ENCODE peak calls at places on chromosomes 6 and 20, in nine cellular contexts. J is kidney glomerular epithelial cell, D is left colon, P is H1, T is amygdala, I is iris pigment epithelial cell, Y is amniotic stem cell, O is NCI-H510A treated with DMSO at 0.1 percent for 48 hours, W is DMS 273 treated with DMSO at 0.1 percent for 48 hours. L is an unnamed sample.

GRCh38 chr6:139588076-139588639 is 213.7 kb upstream of the CITED2 start:
- DNase-seq in J (peak; percentile 78), D (peak; percentile 76), P (no peak), T (no peak), I (peak; percentile 70), Y (no peak), O (peak; percentile 89), W (peak; percentile 63), L (no peak)

GRCh38 chr6:106739387-106739786 is 110.0 kb downstream of the QRSL1 start:
- DNase-seq in J (peak; percentile 27), D (peak; percentile 45), P (no peak), T (no peak), I (no peak), Y (no peak), O (no peak), W (no peak), L (peak; percentile 78)

GRCh38 chr6:69026243-69026642 is 391.2 kb downstream of the ADGRB3 start:
- DNase-seq in J (peak; percentile 98), D (no peak), P (no peak), T (no peak), I (peak; percentile 72), Y (no peak), O (no peak), W (no peak), L (no peak)

GRCh38 chr6:15518057-15518456 is 144.8 kb downstream of the DTNBP1 start:
- DNase-seq in J (no peak), D (no peak), P (no peak), T (no peak), I (no peak), Y (no peak), O (no peak), W (no peak), L (peak; percentile 22)

GRCh38 chr20:45835230-45836224 is 1.9 kb downstream of the SNX21 start:
- DNase-seq in J (no peak), D (no peak), P (no peak), T (no peak), I (no peak), Y (no peak), O (no peak), W (no peak), L (no peak)

GRCh38 chr20:11168026-11168425 is 494.2 kb upstream of the JAG1 start:
- DNase-seq in J (peak; percentile 26), D (no peak), P (no peak), T (no peak), I (no peak), Y (no peak), O (no peak), W (no peak), L (no peak)

GRCh38 chr6:152094992-152095592 is 287.6 kb downstream of the ESR1 start:
- DNase-seq in J (peak; percentile 95), D (peak; percentile 75), P (no peak), T (no peak), I (peak; percentile 100), Y (peak; percentile 90), O (no peak), W (no peak), L (no peak)

GRCh38 chr20:2800590-2801458 is at the start of gene CPXM1:
- DNase-seq in J (no peak), D (no peak), P (peak; percentile 83), T (no peak), I (no peak), Y (no peak), O (peak; percentile 58), W (no peak), L (no peak)

GRCh38 chr6:155224031-155224451 is 39.8 kb upstream of the CLDN20 start:
- DNase-seq in J (peak; percentile 89), D (no peak), P (no peak), T (no peak), I (peak; percentile 98), Y (no peak), O (no peak), W (no peak), L (no peak)

GRCh38 chr20:22464312-22465003 is 119.9 kb downstream of the FOXA2 start:
- DNase-seq in J (no peak), D (no peak), P (no peak), T (no peak), I (no peak), Y (no peak), O (no peak), W (no peak), L (no peak)

GRCh38 chr20:25215521-25215920 is 20.0 kb downstream of the ENTPD6 start:
- DNase-seq in J (no peak), D (no peak), P (no peak), T (no peak), I (no peak), Y (no peak), O (no peak), W (no peak), L (no peak)

GRCh38 chr6:169340395-169340794 is 86.7 kb upstream of the THBS2 start:
- DNase-seq in J (no peak), D (no peak), P (no peak), T (no peak), I (no peak), Y (no peak), O (no peak), W (no peak), L (no peak)

GRCh38 chr6:116017546-116018276 is 43.0 kb downstream of the FRK start:
- DNase-seq in J (no peak), D (no peak), P (no peak), T (no peak), I (no peak), Y (no peak), O (no peak), W (no peak), L (no peak)

GRCh38 chr6:40376113-40376650 is 211.0 kb downstream of the LRFN2 start:
- DNase-seq in J (no peak), D (no peak), P (no peak), T (no peak), I (no peak), Y (no peak), O (no peak), W (no peak), L (no peak)

GRCh38 chr20:49685161-49685601 is 28.5 kb downstream of the B4GALT5 start:
- DNase-seq in J (no peak), D (no peak), P (no peak), T (no peak), I (no peak), Y (no peak), O (no peak), W (no peak), L (peak; percentile 28)

GRCh38 chr6:132365319-132365907 is 35.9 kb downstream of the MOXD1 start:
- DNase-seq in J (peak; percentile 14), D (no peak), P (no peak), T (no peak), I (peak; percentile 23), Y (no peak), O (no peak), W (no peak), L (no peak)

GRCh38 chr6:169724554-169725269 is 412 bp upstream of the PHF10 start:
- DNase-seq in J (peak; percentile 41), D (peak; percentile 41), P (peak; percentile 84), T (peak; percentile 61), I (no peak), Y (no peak), O (peak; percentile 30), W (no peak), L (peak; percentile 63)

GRCh38 chr6:80363501-80363900 is 257.0 kb downstream of the BCKDHB start:
- DNase-seq in J (no peak), D (no peak), P (no peak), T (no peak), I (peak; percentile 25), Y (no peak), O (no peak), W (no peak), L (no peak)

GRCh38 chr6:138397128-138397814 is 6.8 kb upstream of the HEBP2 start:
- DNase-seq in J (no peak), D (no peak), P (no peak), T (no peak), I (peak; percentile 57), Y (no peak), O (no peak), W (no peak), L (no peak)

GRCh38 chr20:12394786-12395185 is 477.1 kb downstream of the BTBD3 start:
- DNase-seq in J (peak; percentile 66), D (no peak), P (no peak), T (no peak), I (peak; percentile 17), Y (no peak), O (no peak), W (no peak), L (no peak)

GRCh38 chr20:62779417-62779685 is 16.9 kb upstream of the MRGBP start:
- DNase-seq in J (no peak), D (no peak), P (no peak), T (no peak), I (no peak), Y (no peak), O (no peak), W (no peak), L (no peak)

GRCh38 chr6:136609878-136610706 is 59.9 kb upstream of the MAP7 start:
- DNase-seq in J (peak; percentile 100), D (peak; percentile 82), P (no peak), T (no peak), I (peak; percentile 99), Y (peak; percentile 96), O (peak; percentile 43), W (no peak), L (no peak)

L was measured in occipital lobe.